ENCODE peak calls at places on chromosomes 3 and 15, in six cellular contexts. One of them, this sample, is unnamed.
A peak's percentile ranks its signal among the peaks of the same experiment; 100 is the strongest.

GRCh38 chr3:6449099-6449498 is 411.8 kb upstream of the GRM7 start:
- DNase-seq in CD8-positive, alpha-beta T cell: no peak
- DNase-seq in bronchial epithelial cell: no peak
- DNase-seq in sigmoid colon: no peak
- DNase-seq in AG04449: no peak
- DNase-seq in GM12864: no peak
- DNase-seq in this sample: no peak

GRCh38 chr3:12959838-12960378 is 113.3 kb downstream of the IQSEC1 start:
- DNase-seq in CD8-positive, alpha-beta T cell: no peak
- DNase-seq in bronchial epithelial cell: no peak
- DNase-seq in sigmoid colon: no peak
- DNase-seq in AG04449: no peak
- DNase-seq in GM12864: no peak
- DNase-seq in this sample: no peak

GRCh38 chr15:88707766-88708165 is 69.0 kb downstream of the ISG20 start:
- DNase-seq in CD8-positive, alpha-beta T cell: no peak
- DNase-seq in bronchial epithelial cell: no peak
- DNase-seq in sigmoid colon: no peak
- DNase-seq in AG04449: no peak
- DNase-seq in GM12864: no peak
- DNase-seq in this sample: no peak

GRCh38 chr15:78455749-78456148 is 17.7 kb downstream of the IREB2 start:
- DNase-seq in CD8-positive, alpha-beta T cell: no peak
- DNase-seq in bronchial epithelial cell: no peak
- DNase-seq in sigmoid colon: no peak
- DNase-seq in AG04449: no peak
- DNase-seq in GM12864: no peak
- DNase-seq in this sample: no peak

GRCh38 chr3:111589303-111590095 is 5.6 kb downstream of the ZBED2 start:
- DNase-seq in CD8-positive, alpha-beta T cell: no peak
- DNase-seq in bronchial epithelial cell: peak; percentile 83
- DNase-seq in sigmoid colon: no peak
- DNase-seq in AG04449: no peak
- DNase-seq in GM12864: no peak
- DNase-seq in this sample: peak; percentile 5

GRCh38 chr3:10774825-10775224 is 41.2 kb upstream of the SLC6A11 start:
- DNase-seq in CD8-positive, alpha-beta T cell: no peak
- DNase-seq in bronchial epithelial cell: no peak
- DNase-seq in sigmoid colon: no peak
- DNase-seq in AG04449: no peak
- DNase-seq in GM12864: no peak
- DNase-seq in this sample: no peak

GRCh38 chr3:45462522-45463262 is 74.3 kb downstream of the LARS2 start:
- DNase-seq in CD8-positive, alpha-beta T cell: no peak
- DNase-seq in bronchial epithelial cell: no peak
- DNase-seq in sigmoid colon: no peak
- DNase-seq in AG04449: no peak
- DNase-seq in GM12864: no peak
- DNase-seq in this sample: peak; percentile 58

GRCh38 chr3:194967126-194968117 is 281.7 kb downstream of the FAM43A start:
- DNase-seq in CD8-positive, alpha-beta T cell: peak; percentile 9
- DNase-seq in bronchial epithelial cell: no peak
- DNase-seq in sigmoid colon: peak; percentile 9
- DNase-seq in AG04449: no peak
- DNase-seq in GM12864: no peak
- DNase-seq in this sample: no peak

GRCh38 chr3:193779933-193780332 is 186.9 kb downstream of the OPA1 start:
- DNase-seq in CD8-positive, alpha-beta T cell: no peak
- DNase-seq in bronchial epithelial cell: no peak
- DNase-seq in sigmoid colon: no peak
- DNase-seq in AG04449: no peak
- DNase-seq in GM12864: no peak
- DNase-seq in this sample: no peak

GRCh38 chr15:73935547-73935946 is 9.3 kb downstream of the LOXL1 start:
- DNase-seq in CD8-positive, alpha-beta T cell: no peak
- DNase-seq in bronchial epithelial cell: peak; percentile 47
- DNase-seq in sigmoid colon: no peak
- DNase-seq in AG04449: no peak
- DNase-seq in GM12864: no peak
- DNase-seq in this sample: peak; percentile 55

GRCh38 chr3:58353722-58354553 is 21.2 kb downstream of the PXK start:
- DNase-seq in CD8-positive, alpha-beta T cell: no peak
- DNase-seq in bronchial epithelial cell: no peak
- DNase-seq in sigmoid colon: no peak
- DNase-seq in AG04449: no peak
- DNase-seq in GM12864: no peak
- DNase-seq in this sample: peak; percentile 39

GRCh38 chr15:41891226-41891625 is 2.6 kb downstream of the SPTBN5 start:
- DNase-seq in CD8-positive, alpha-beta T cell: no peak
- DNase-seq in bronchial epithelial cell: no peak
- DNase-seq in sigmoid colon: no peak
- DNase-seq in AG04449: no peak
- DNase-seq in GM12864: no peak
- DNase-seq in this sample: no peak

GRCh38 chr3:184399410-184399809 is 19.6 kb downstream of the CHRD start:
- DNase-seq in CD8-positive, alpha-beta T cell: no peak
- DNase-seq in bronchial epithelial cell: peak; percentile 53
- DNase-seq in sigmoid colon: peak; percentile 83
- DNase-seq in AG04449: peak; percentile 71
- DNase-seq in GM12864: no peak
- DNase-seq in this sample: peak; percentile 95

GRCh38 chr3:147393261-147393964 is 12.9 kb downstream of the ZIC4 start:
- DNase-seq in CD8-positive, alpha-beta T cell: no peak
- DNase-seq in bronchial epithelial cell: no peak
- DNase-seq in sigmoid colon: peak; percentile 62
- DNase-seq in AG04449: no peak
- DNase-seq in GM12864: no peak
- DNase-seq in this sample: peak; percentile 88

GRCh38 chr3:148075829-148076716 is 621.6 kb upstream of the AGTR1 start:
- DNase-seq in CD8-positive, alpha-beta T cell: no peak
- DNase-seq in bronchial epithelial cell: peak; percentile 37
- DNase-seq in sigmoid colon: no peak
- DNase-seq in AG04449: peak; percentile 14
- DNase-seq in GM12864: no peak
- DNase-seq in this sample: peak; percentile 92

GRCh38 chr15:58420579-58421043 is 11.2 kb upstream of the LIPC start:
- DNase-seq in CD8-positive, alpha-beta T cell: no peak
- DNase-seq in bronchial epithelial cell: no peak
- DNase-seq in sigmoid colon: no peak
- DNase-seq in AG04449: no peak
- DNase-seq in GM12864: no peak
- DNase-seq in this sample: no peak
- TF ChIP-seq CTCF in CD8-positive, alpha-beta T cell: no peak
- TF ChIP-seq CTCF in bronchial epithelial cell: no peak
- TF ChIP-seq CTCF in sigmoid colon: no peak
- TF ChIP-seq CTCF in AG04449: no peak
- TF ChIP-seq CTCF in GM12864: no peak
- TF ChIP-seq CTCF in this sample: no peak

GRCh38 chr15:65067645-65068416 is at the start of gene RASL12:
- DNase-seq in CD8-positive, alpha-beta T cell: no peak
- DNase-seq in bronchial epithelial cell: no peak
- DNase-seq in sigmoid colon: no peak
- DNase-seq in AG04449: no peak
- DNase-seq in GM12864: no peak
- DNase-seq in this sample: no peak
- H3K4me3 ChIP-seq in CD8-positive, alpha-beta T cell: no peak within 1 kb of the TSS
- H3K4me3 ChIP-seq in bronchial epithelial cell: no peak within 1 kb of the TSS
- H3K4me3 ChIP-seq in sigmoid colon: peak within 1 kb of the TSS; percentile 83
- H3K4me3 ChIP-seq in AG04449: no peak within 1 kb of the TSS
- H3K4me3 ChIP-seq in GM12864: no peak within 1 kb of the TSS
- H3K4me3 ChIP-seq in this sample: peak within 1 kb of the TSS; percentile 17

GRCh38 chr15:63403254-63403945 is 21.8 kb upstream of the CA12 start:
- DNase-seq in CD8-positive, alpha-beta T cell: no peak
- DNase-seq in bronchial epithelial cell: no peak
- DNase-seq in sigmoid colon: no peak
- DNase-seq in AG04449: no peak
- DNase-seq in GM12864: no peak
- DNase-seq in this sample: no peak
- TF ChIP-seq CTCF in CD8-positive, alpha-beta T cell: no peak
- TF ChIP-seq CTCF in bronchial epithelial cell: no peak
- TF ChIP-seq CTCF in sigmoid colon: no peak
- TF ChIP-seq CTCF in AG04449: no peak
- TF ChIP-seq CTCF in GM12864: peak; percentile 1
- TF ChIP-seq CTCF in this sample: peak; percentile 5

GRCh38 chr3:30232546-30232945 is 373.9 kb upstream of the TGFBR2 start:
- DNase-seq in CD8-positive, alpha-beta T cell: no peak
- DNase-seq in bronchial epithelial cell: no peak
- DNase-seq in sigmoid colon: no peak
- DNase-seq in AG04449: no peak
- DNase-seq in GM12864: no peak
- DNase-seq in this sample: no peak

GRCh38 chr3:30231277-30232141 is 374.9 kb upstream of the TGFBR2 start:
- DNase-seq in CD8-positive, alpha-beta T cell: no peak
- DNase-seq in bronchial epithelial cell: no peak
- DNase-seq in sigmoid colon: no peak
- DNase-seq in AG04449: peak; percentile 40
- DNase-seq in GM12864: no peak
- DNase-seq in this sample: peak; percentile 58

GRCh38 chr3:30233924-30234666 is 372.3 kb upstream of the TGFBR2 start:
- DNase-seq in CD8-positive, alpha-beta T cell: no peak
- DNase-seq in bronchial epithelial cell: no peak
- DNase-seq in sigmoid colon: no peak
- DNase-seq in AG04449: no peak
- DNase-seq in GM12864: no peak
- DNase-seq in this sample: no peak

GRCh38 chr3:30236011-30236410 is 370.4 kb upstream of the TGFBR2 start:
- DNase-seq in CD8-positive, alpha-beta T cell: no peak
- DNase-seq in bronchial epithelial cell: no peak
- DNase-seq in sigmoid colon: no peak
- DNase-seq in AG04449: no peak
- DNase-seq in GM12864: no peak
- DNase-seq in this sample: no peak

GRCh38 chr3:30232142-30232541 is 374.3 kb upstream of the TGFBR2 start:
- DNase-seq in CD8-positive, alpha-beta T cell: no peak
- DNase-seq in bronchial epithelial cell: peak; percentile 15
- DNase-seq in sigmoid colon: no peak
- DNase-seq in AG04449: peak; percentile 67
- DNase-seq in GM12864: no peak
- DNase-seq in this sample: peak; percentile 88
- H3K4me3 ChIP-seq in CD8-positive, alpha-beta T cell: no peak overlapping the region
- H3K4me3 ChIP-seq in bronchial epithelial cell: no peak overlapping the region
- H3K4me3 ChIP-seq in sigmoid colon: no peak overlapping the region
- H3K4me3 ChIP-seq in AG04449: no peak overlapping the region
- H3K4me3 ChIP-seq in GM12864: no peak overlapping the region
- H3K4me3 ChIP-seq in this sample: no peak overlapping the region

GRCh38 chr15:92391640-92392039 is 2.0 kb upstream of the ST8SIA2 start:
- DNase-seq in CD8-positive, alpha-beta T cell: no peak
- DNase-seq in bronchial epithelial cell: peak; percentile 32
- DNase-seq in sigmoid colon: no peak
- DNase-seq in AG04449: no peak
- DNase-seq in GM12864: peak; percentile 7
- DNase-seq in this sample: peak; percentile 27
- TF ChIP-seq CTCF in CD8-positive, alpha-beta T cell: no peak
- TF ChIP-seq CTCF in bronchial epithelial cell: peak; percentile 33
- TF ChIP-seq CTCF in sigmoid colon: no peak
- TF ChIP-seq CTCF in AG04449: peak; percentile 64
- TF ChIP-seq CTCF in GM12864: peak; percentile 49
- TF ChIP-seq CTCF in this sample: peak; percentile 40

GRCh38 chr15:93982226-93982641 is 249.1 kb upstream of the MCTP2 start:
- DNase-seq in CD8-positive, alpha-beta T cell: no peak
- DNase-seq in bronchial epithelial cell: no peak
- DNase-seq in sigmoid colon: peak; percentile 85
- DNase-seq in AG04449: no peak
- DNase-seq in GM12864: no peak
- DNase-seq in this sample: no peak

GRCh38 chr15:93980149-93980911 is 251.0 kb upstream of the MCTP2 start:
- DNase-seq in CD8-positive, alpha-beta T cell: no peak
- DNase-seq in bronchial epithelial cell: no peak
- DNase-seq in sigmoid colon: peak; percentile 80
- DNase-seq in AG04449: no peak
- DNase-seq in GM12864: no peak
- DNase-seq in this sample: no peak

GRCh38 chr15:93985173-93985572 is 246.2 kb upstream of the MCTP2 start:
- DNase-seq in CD8-positive, alpha-beta T cell: no peak
- DNase-seq in bronchial epithelial cell: no peak
- DNase-seq in sigmoid colon: no peak
- DNase-seq in AG04449: no peak
- DNase-seq in GM12864: no peak
- DNase-seq in this sample: no peak

GRCh38 chr15:93983501-93983900 is 247.9 kb upstream of the MCTP2 start:
- DNase-seq in CD8-positive, alpha-beta T cell: no peak
- DNase-seq in bronchial epithelial cell: no peak
- DNase-seq in sigmoid colon: no peak
- DNase-seq in AG04449: no peak
- DNase-seq in GM12864: no peak
- DNase-seq in this sample: no peak

DNA sequence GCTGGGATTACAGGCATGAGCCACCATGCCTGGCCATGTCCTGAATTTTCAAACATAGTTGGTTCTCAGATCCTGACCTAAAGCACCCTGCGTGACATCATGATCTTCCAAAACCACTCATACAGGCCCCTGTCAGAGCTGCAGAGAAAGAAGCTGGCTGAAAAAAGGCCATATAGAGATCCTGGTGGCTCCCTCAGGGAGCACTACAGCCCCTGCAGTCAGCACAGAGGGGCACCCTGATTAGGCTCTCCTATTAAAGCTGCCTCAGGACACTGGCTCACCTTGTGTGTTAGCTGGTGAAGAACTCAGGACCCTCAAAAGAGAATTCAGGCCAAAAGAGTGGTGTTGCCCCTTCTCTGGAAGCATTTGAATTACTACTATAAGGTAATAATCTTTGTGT is 249.7 kb upstream of the MCTP2 start:
- DNase-seq in CD8-positive, alpha-beta T cell: no peak
- DNase-seq in bronchial epithelial cell: no peak
- DNase-seq in sigmoid colon: no peak
- DNase-seq in AG04449: no peak
- DNase-seq in GM12864: no peak
- DNase-seq in this sample: no peak
- H3K4me3 ChIP-seq in CD8-positive, alpha-beta T cell: no peak overlapping the region
- H3K4me3 ChIP-seq in bronchial epithelial cell: no peak overlapping the region
- H3K4me3 ChIP-seq in sigmoid colon: no peak overlapping the region
- H3K4me3 ChIP-seq in AG04449: no peak overlapping the region
- H3K4me3 ChIP-seq in GM12864: no peak overlapping the region
- H3K4me3 ChIP-seq in this sample: no peak overlapping the region

GRCh38 chr15:45027220-45027619 is 4.2 kb downstream of the SORD start:
- DNase-seq in CD8-positive, alpha-beta T cell: no peak
- DNase-seq in bronchial epithelial cell: no peak
- DNase-seq in sigmoid colon: no peak
- DNase-seq in AG04449: no peak
- DNase-seq in GM12864: no peak
- DNase-seq in this sample: no peak
- TF ChIP-seq CTCF in CD8-positive, alpha-beta T cell: no peak
- TF ChIP-seq CTCF in bronchial epithelial cell: no peak
- TF ChIP-seq CTCF in sigmoid colon: no peak
- TF ChIP-seq CTCF in AG04449: no peak
- TF ChIP-seq CTCF in GM12864: no peak
- TF ChIP-seq CTCF in this sample: no peak